ENCODE peak calls at places on chromosome 18, in five cellular contexts. S, B, C, X and V are unnamed samples.
A peak's percentile ranks its signal among the peaks of the same experiment; 100 is the strongest.

GRCh38 chr18:35042389-35043066 is 1.3 kb downstream of the MAPRE2 start:
- DNase-seq in S (no peak), C (no peak), X (no peak), B (no peak), V (no peak)

GRCh38 chr18:55778731-55779460 is 190.9 kb upstream of the TCF4 start:
- DNase-seq in B (no peak), X (no peak), S (no peak), C (no peak), V (no peak)

GRCh38 chr18:22332590-22332989 is 85.1 kb downstream of the CTAGE1 start:
- DNase-seq in B (no peak), C (no peak), S (no peak), X (no peak), V (no peak)

GRCh38 chr18:49249523-49249922 is 210.9 kb downstream of the DYM start:
- DNase-seq in S (no peak), C (no peak), X (no peak), B (no peak), V (no peak)

GRCh38 chr18:32930695-32931301 is 158.0 kb upstream of the KLHL14 start:
- DNase-seq in B (no peak), S (no peak), C (no peak), X (no peak), V (no peak)

GRCh38 chr18:52341617-52342381 is 1.8 kb downstream of the DCC start:
- DNase-seq in S (no peak), X (peak; percentile 36), B (no peak), C (no peak), V (peak; percentile 73)

GRCh38 chr18:1147616-1148184 is 243.0 kb downstream of the ADCYAP1 start:
- DNase-seq in B (no peak), S (no peak), X (no peak), C (no peak), V (no peak)

GRCh38 chr18:45493830-45494229 is 121.4 kb upstream of the SLC14A2 start:
- DNase-seq in X (no peak), S (no peak), C (no peak), B (no peak), V (no peak)

GRCh38 chr18:62618735-62619134 is 95.9 kb downstream of the ZCCHC2 start:
- DNase-seq in B (no peak), C (no peak), S (no peak), X (no peak), V (no peak)

GRCh38 chr18:22337311-22337710 is 80.4 kb downstream of the CTAGE1 start:
- DNase-seq in C (no peak), S (no peak), X (no peak), B (no peak), V (no peak)

GRCh38 chr18:75130591-75131274 is 78.2 kb downstream of the PTGR3 start:
- DNase-seq in S (no peak), B (no peak), X (no peak), C (no peak), V (no peak)